ENCODE peak calls at places on chromosomes 2 and 18, in six cellular contexts. B, P, D, R, Z and U are unnamed samples.

GRCh38 chr2:8906208-8906607 is 68.8 kb upstream of the KIDINS220 start:
- DNase-seq in B (peak; percentile 74), D (peak; percentile 12), R (no peak), Z (no peak), P (peak; percentile 48), U (peak; percentile 14)

GRCh38 chr18:23585007-23585871 is 1.1 kb downstream of the NPC1 start:
- DNase-seq in B (peak; percentile 56), Z (no peak), R (no peak), P (peak; percentile 48), D (no peak), U (peak; percentile 61)

GRCh38 chr2:129117427-129117826 is 798.8 kb upstream of the HS6ST1 start:
- DNase-seq in B (no peak), D (no peak), R (no peak), P (no peak), Z (no peak), U (no peak)

GRCh38 chr2:101820519-101820918 is 123.0 kb downstream of the MAP4K4 start:
- DNase-seq in Z (no peak), B (peak; percentile 83), D (no peak), R (no peak), P (peak; percentile 86), U (peak; percentile 42)

GRCh38 chr2:152499411-152499810 is 164.4 kb downstream of the FMNL2 start:
- DNase-seq in B (no peak), Z (no peak), R (no peak), P (no peak), D (no peak), U (no peak)

GRCh38 chr18:13614701-13615288 is 111.6 kb downstream of the FAM210A start:
- DNase-seq in Z (no peak), P (no peak), D (no peak), B (no peak), R (no peak), U (no peak)

GRCh38 chr2:86037141-86037794 is 68.4 kb downstream of the POLR1A start:
- DNase-seq in B (peak; percentile 85), P (peak; percentile 72), R (no peak), D (no peak), Z (no peak), U (peak; percentile 84)

GRCh38 chr2:14125561-14125960 is 507.0 kb upstream of the LRATD1 start:
- DNase-seq in D (no peak), R (no peak), P (no peak), B (no peak), Z (no peak), U (no peak)

GRCh38 chr2:104654813-104655212 is 199.1 kb upstream of the POU3F3 start:
- DNase-seq in R (no peak), D (no peak), Z (no peak), B (no peak), P (no peak), U (no peak)

GRCh38 chr2:47650001-47650535 is 132.9 kb upstream of the MSH6 start:
- DNase-seq in R (no peak), D (no peak), B (no peak), P (no peak), Z (no peak), U (no peak)

GRCh38 chr2:233862261-233862768 is 5.9 kb downstream of the MSL3B start:
- DNase-seq in D (no peak), Z (no peak), R (no peak), P (no peak), B (no peak), U (no peak)

GRCh38 chr2:215442392-215442787 is 6.5 kb upstream of the FN1 start:
- DNase-seq in R (no peak), P (no peak), Z (no peak), D (no peak), B (no peak), U (no peak)

GRCh38 chr2:148614024-148614331 is 30.6 kb upstream of the EPC2 start:
- DNase-seq in R (peak; percentile 61), Z (no peak), P (peak; percentile 62), D (no peak), B (peak; percentile 10), U (no peak)

GRCh38 chr18:75221397-75221796 is 10.8 kb downstream of the TSHZ1 start:
- DNase-seq in P (no peak), Z (no peak), D (no peak), B (no peak), R (no peak), U (no peak)

GRCh38 chr2:15991231-15991630 is 50.9 kb downstream of the MYCN start:
- DNase-seq in R (no peak), B (no peak), P (no peak), D (no peak), Z (no peak), U (no peak)

GRCh38 chr2:126799306-126799705 is 99.4 kb upstream of the TEX51 start:
- DNase-seq in P (no peak), Z (no peak), B (no peak), D (no peak), R (no peak), U (no peak)

GRCh38 chr2:5409925-5410360 is 282.2 kb upstream of the SOX11 start:
- DNase-seq in B (no peak), Z (no peak), P (no peak), R (peak; percentile 91), D (no peak), U (no peak)

GRCh38 chr2:96907405-96908041 is 37.6 kb upstream of the SEMA4C start:
- DNase-seq in Z (no peak), B (peak; percentile 21), D (no peak), P (no peak), R (no peak), U (peak; percentile 31)

GRCh38 chr2:224178085-224178484 is 139.0 kb upstream of the SERPINE2 start:
- DNase-seq in R (no peak), P (no peak), B (no peak), Z (no peak), D (no peak), U (peak; percentile 9)